ENCODE peak calls at places on chromosome 20, in six cellular contexts. F is fibroblast of mammary gland, Y is PC-3, O is ovary, S is choroid plexus epithelial cell, W is brain microvascular endothelial cell. I is an unnamed sample.

GRCh38 chr20:24683676-24684075 is 214.2 kb downstream of the SYNDIG1 start:
- DNase-seq in F (peak; percentile 20), Y (no peak), O (no peak), S (no peak), W (no peak), I (no peak)

GRCh38 chr20:53083411-53083810 is 111.3 kb downstream of the TSHZ2 start:
- DNase-seq in F (no peak), Y (no peak), O (no peak), S (no peak), W (no peak), I (no peak)

GRCh38 chr20:59518881-59519706 is 85.2 kb upstream of the PHACTR3 start:
- DNase-seq in F (peak; percentile 55), Y (peak; percentile 80), O (no peak), S (peak; percentile 72), W (peak; percentile 10), I (no peak)

GRCh38 chr20:41048475-41049242 is 20.0 kb downstream of the TOP1 start:
- DNase-seq in F (no peak), Y (no peak), O (no peak), S (no peak), W (no peak), I (no peak)

GRCh38 chr20:19565721-19566120 is 192.3 kb upstream of the RIN2 start:
- DNase-seq in F (no peak), Y (no peak), O (no peak), S (no peak), W (no peak), I (no peak)

GRCh38 chr20:58021481-58021880 is 207.0 kb downstream of the ANKRD60 start:
- DNase-seq in F (peak; percentile 5), Y (no peak), O (no peak), S (peak; percentile 16), W (no peak), I (no peak)

GRCh38 chr20:49215232-49215631 is 4.0 kb upstream of the DDX27 start:
- DNase-seq in F (no peak), Y (no peak), O (no peak), S (no peak), W (no peak), I (no peak)

GRCh38 chr20:54173653-54174451 is at the start of gene CYP24A1:
- DNase-seq in F (no peak), Y (peak; percentile 39), O (no peak), S (no peak), W (no peak), I (no peak)

GRCh38 chr20:38927902-38928578 is 1.8 kb downstream of the FAM83D start:
- DNase-seq in F (no peak), Y (peak; percentile 43), O (no peak), S (no peak), W (no peak), I (no peak)

GRCh38 chr20:24503352-24503931 is 34.0 kb downstream of the SYNDIG1 start:
- DNase-seq in F (peak; percentile 68), Y (no peak), O (no peak), S (peak; percentile 78), W (peak; percentile 32), I (no peak)

GRCh38 chr20:40283689-40284088 is 405.3 kb downstream of the MAFB start:
- DNase-seq in F (no peak), Y (no peak), O (no peak), S (no peak), W (no peak), I (no peak)

GRCh38 chr20:32574296-32575226 is 10.6 kb downstream of the NOL4L start:
- DNase-seq in F (peak; percentile 82), Y (peak; percentile 34), O (no peak), S (peak; percentile 99), W (peak; percentile 91), I (peak; percentile 49)

GRCh38 chr20:57884956-57885355 is 175.1 kb upstream of the PMEPA1 start:
- DNase-seq in F (no peak), Y (no peak), O (no peak), S (no peak), W (no peak), I (no peak)

GRCh38 chr20:53869466-53870258 is 200.7 kb downstream of the BCAS1 start:
- DNase-seq in F (peak; percentile 86), Y (peak; percentile 98), O (peak; percentile 56), S (peak; percentile 91), W (peak; percentile 71), I (no peak)

GRCh38 chr20:48886189-48886588 is 35.3 kb upstream of the ARFGEF2 start:
- DNase-seq in F (no peak), Y (no peak), O (no peak), S (no peak), W (no peak), I (no peak)

DNA sequence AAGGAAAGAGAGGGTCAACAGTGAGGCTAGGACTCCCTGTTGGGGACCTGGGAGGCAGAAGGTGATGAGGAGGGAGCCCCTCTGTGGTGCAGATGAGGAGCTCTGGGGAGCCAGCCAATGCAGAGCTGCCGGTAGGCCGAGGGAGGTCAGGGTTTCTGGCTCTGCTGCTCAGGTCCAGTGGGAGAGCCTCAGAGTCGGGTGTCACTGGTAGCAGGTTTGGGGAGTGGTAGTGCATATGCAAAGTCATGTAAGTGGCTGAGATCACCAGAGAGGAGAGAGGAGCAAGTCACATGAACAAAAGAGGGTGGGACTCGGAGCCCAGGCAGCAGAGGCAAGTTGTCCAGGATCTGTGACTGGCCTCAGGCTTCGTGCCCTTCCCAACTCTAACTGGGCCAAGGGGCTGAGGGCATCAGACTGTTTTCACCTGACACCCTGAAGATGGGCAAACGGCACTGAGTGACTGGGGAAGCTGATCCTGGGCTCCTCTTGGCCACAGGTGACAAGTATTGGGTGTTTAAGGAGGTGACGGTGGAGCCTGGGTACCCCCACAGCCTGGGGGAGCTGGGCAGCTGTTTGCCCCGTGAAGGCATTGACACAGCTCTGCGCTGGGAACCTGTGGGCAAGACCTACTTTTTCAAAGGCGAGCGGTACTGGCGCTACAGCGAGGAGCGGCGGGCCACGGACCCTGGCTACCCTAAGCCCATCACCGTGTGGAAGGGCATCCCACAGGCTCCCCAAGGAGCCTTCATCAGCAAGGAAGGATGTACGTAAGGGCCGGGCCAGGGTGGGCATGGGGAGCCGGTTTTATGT is 6.6 kb downstream of the MMP24OS start:
- DNase-seq in F (no peak), Y (no peak), O (no peak), S (no peak), W (no peak), I (no peak)
- H3K4me3 ChIP-seq in F (no peak overlapping the region), Y (no peak overlapping the region), O (no peak overlapping the region), S (no peak overlapping the region), W (no peak overlapping the region), I (no peak overlapping the region)

DNA sequence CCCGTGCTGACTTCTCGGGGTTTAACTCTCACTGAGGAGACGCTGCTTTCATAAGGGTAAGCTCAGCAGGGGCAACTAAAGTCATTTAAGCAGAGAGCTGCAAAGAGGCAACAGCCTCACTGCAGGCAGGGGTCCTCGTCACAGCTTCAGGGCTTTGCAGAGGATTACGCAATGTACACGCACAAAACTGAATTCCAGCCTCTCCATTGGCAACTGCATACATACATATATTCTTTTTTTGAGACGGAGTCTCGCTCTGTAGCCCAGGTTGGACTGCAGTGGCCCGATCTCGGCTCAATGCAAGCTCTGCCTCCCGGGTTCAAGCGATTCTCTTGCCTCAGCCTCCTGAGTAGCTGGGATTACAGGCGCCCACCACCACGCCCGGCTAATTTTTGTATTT is 2.4 kb downstream of the GMEB2 start:
- DNase-seq in F (peak; percentile 46), Y (no peak), O (no peak), S (peak; percentile 86), W (peak; percentile 9), I (no peak)
- TF ChIP-seq CTCF in F (no peak), Y (no peak), O (no peak), S (peak; percentile 47), W (no peak), I (peak; percentile 14)

DNA sequence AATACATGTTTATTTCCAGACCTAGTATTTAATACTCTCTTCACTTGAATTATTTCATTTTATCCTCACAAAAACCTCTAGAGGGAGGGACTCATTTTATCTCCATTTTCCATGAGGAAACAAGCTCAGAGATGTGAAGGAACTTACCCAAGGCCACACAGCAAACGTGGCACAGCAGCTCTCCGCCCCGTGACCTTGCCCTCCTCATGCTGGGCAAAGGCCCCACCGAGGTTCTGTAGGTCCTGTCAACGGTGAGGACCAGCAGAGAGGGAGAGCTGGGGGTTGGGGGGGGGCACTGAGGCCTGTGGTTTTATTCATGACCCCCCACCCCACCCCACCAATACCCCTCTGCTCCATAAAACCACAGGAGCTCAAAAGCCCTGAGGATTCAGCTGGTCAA is 40.9 kb upstream of the TLDC2 start:
- DNase-seq in F (no peak), Y (no peak), O (no peak), S (no peak), W (no peak), I (no peak)
- H3K4me3 ChIP-seq in F (no peak overlapping the region), Y (peak overlapping the region; percentile 18), O (no peak overlapping the region), S (no peak overlapping the region), W (no peak overlapping the region), I (no peak overlapping the region)

DNA sequence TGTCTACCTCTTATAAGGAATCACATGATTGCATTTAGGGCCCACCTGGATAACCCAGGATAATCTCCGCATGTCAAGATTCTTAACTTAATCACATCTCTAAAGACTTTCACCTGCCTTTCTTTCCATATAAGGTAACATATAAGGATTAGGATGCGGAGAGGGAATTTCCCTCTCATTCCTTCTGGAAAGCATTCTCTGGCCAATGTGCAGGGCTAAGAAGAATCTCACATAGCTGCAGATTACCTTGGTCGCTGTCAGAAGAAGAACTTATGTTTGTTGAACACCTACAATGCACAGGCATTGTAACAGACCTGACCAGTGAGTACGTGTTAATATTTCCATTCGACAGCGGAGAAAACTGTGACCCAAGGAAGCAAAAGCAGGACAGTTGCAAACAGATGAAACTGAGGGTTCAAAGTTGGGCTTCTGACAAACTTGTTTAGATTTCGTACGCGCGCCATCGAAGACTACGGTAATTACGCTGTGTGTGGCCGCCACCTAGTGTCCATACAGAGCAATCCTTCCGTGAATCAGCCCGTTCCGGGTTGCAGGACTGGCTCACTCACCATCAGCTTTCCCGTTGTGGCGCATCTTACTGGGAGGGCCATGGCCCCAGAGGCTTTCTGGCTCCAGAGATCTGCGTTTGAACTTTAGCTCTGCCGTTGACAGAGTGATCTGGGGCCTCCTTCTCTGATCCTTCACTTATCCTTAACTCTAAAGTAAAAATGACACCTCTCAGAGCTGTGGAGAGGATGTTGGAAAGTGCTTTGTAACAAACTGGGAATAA is 9.5 kb downstream of the C20orf202 start:
- DNase-seq in F (peak; percentile 77), Y (peak; percentile 87), O (peak; percentile 41), S (peak; percentile 84), W (peak; percentile 68), I (peak; percentile 14)
- TF ChIP-seq CTCF in F (peak; percentile 86), Y (peak; percentile 91), O (peak; percentile 49), S (peak; percentile 86), W (peak; percentile 90), I (peak; percentile 85)

GRCh38 chr20:62202083-62202395 is 18.0 kb downstream of the HRH3 start:
- DNase-seq in F (peak; percentile 6), Y (peak; percentile 37), O (no peak), S (no peak), W (no peak), I (no peak)
- H3K4me3 ChIP-seq in F (no peak overlapping the region), Y (no peak overlapping the region), O (no peak overlapping the region), S (no peak overlapping the region), W (no peak overlapping the region), I (no peak overlapping the region)